ENCODE peak calls at places on chromosome 20, in eight cellular contexts. Q, D, G, M, I, Y, L and Z are unnamed samples.

GRCh38 chr20:61343934-61344333 is 91.9 kb downstream of the CDH4 start:
- DNase-seq in I (no peak), Y (no peak), G (no peak), L (no peak), D (no peak), M (no peak), Q (no peak), Z (no peak)

GRCh38 chr20:61839223-61839911 is 226.3 kb downstream of the TAF4 start:
- DNase-seq in L (no peak), Q (no peak), M (no peak), D (no peak), I (no peak), G (no peak), Y (no peak), Z (no peak)

GRCh38 chr20:19815553-19815991 is 57.5 kb downstream of the RIN2 start:
- DNase-seq in M (peak), D (no peak), G (no peak), Y (no peak), I (peak), Q (no peak), L (no peak), Z (peak)

GRCh38 chr20:7151666-7152065 is 384.2 kb downstream of the BMP2 start:
- DNase-seq in M (no peak), Q (no peak), G (no peak), I (peak), Y (no peak), D (no peak), L (no peak), Z (no peak)

GRCh38 chr20:50233325-50234212 is 42.9 kb downstream of the CEBPB start:
- DNase-seq in Q (no peak), L (no peak), M (no peak), D (no peak), Y (no peak), I (no peak), G (no peak), Z (no peak)

GRCh38 chr20:51700809-51701285 is 67.3 kb downstream of the ATP9A start:
- DNase-seq in M (peak), Y (no peak), G (peak), I (peak), D (peak), L (no peak), Q (peak), Z (peak)

GRCh38 chr20:4108495-4109306 is 93.3 kb upstream of the RNF24 start:
- DNase-seq in M (peak), Q (peak), G (peak), Y (peak), L (peak), I (peak), D (peak), Z (peak)

GRCh38 chr20:44785768-44786167 is 24.6 kb downstream of the RIMS4 start:
- DNase-seq in L (no peak), G (peak), Y (no peak), M (peak), Q (peak), D (peak), I (peak), Z (peak)

GRCh38 chr20:37907677-37908397 is 4.9 kb downstream of the VSTM2L start:
- DNase-seq in D (peak), M (peak), Y (no peak), Q (no peak), G (peak), I (peak), L (no peak), Z (peak)

GRCh38 chr20:46348972-46349741 is 40.9 kb upstream of the CDH22 start:
- DNase-seq in I (no peak), M (peak), G (peak), L (peak), Q (peak), Y (peak), D (peak), Z (peak)

GRCh38 chr20:51489611-51490010 is 52.9 kb downstream of the NFATC2 start:
- DNase-seq in L (no peak), Y (no peak), G (no peak), Q (no peak), D (no peak), M (no peak), I (peak), Z (no peak)

GRCh38 chr20:48614593-48615274 is 213.1 kb downstream of the PREX1 start:
- DNase-seq in L (no peak), I (peak), Q (no peak), M (no peak), G (no peak), Y (no peak), D (no peak), Z (no peak)